ENCODE peak calls at places on chromosomes 6 and 20, in four cellular contexts. E is astrocyte, G is fibroblast of lung, T is WERI-Rb-1. O is an unnamed sample.

GRCh38 chr6:105184921-105185320 is 5.1 kb upstream of the POPDC3 start:
- DNase-seq in T (no peak), G (peak; percentile 94), E (peak; percentile 93), O (peak; percentile 77)

GRCh38 chr6:166712554-166713228 is 85.6 kb upstream of the RPS6KA2 start:
- DNase-seq in T (peak; percentile 29), E (no peak), G (no peak), O (no peak)

GRCh38 chr20:61803903-61804804 is 261.5 kb downstream of the TAF4 start:
- DNase-seq in G (peak; percentile 23), E (peak; percentile 6), T (no peak), O (peak; percentile 48)

GRCh38 chr20:60138263-60139127 is 180.3 kb downstream of the CDH26 start:
- DNase-seq in E (peak; percentile 4), T (no peak), G (peak; percentile 27), O (peak; percentile 26)

GRCh38 chr20:63859166-63859699 is 2.1 kb upstream of the ABHD16B start:
- DNase-seq in G (no peak), E (no peak), T (no peak), O (no peak)

GRCh38 chr20:46206025-46206424 is 87.9 kb downstream of the CD40 start:
- DNase-seq in E (peak; percentile 14), G (peak; percentile 20), T (no peak), O (peak; percentile 36)

GRCh38 chr6:70415247-70415646 is 1.9 kb downstream of the FAM135A start:
- DNase-seq in E (no peak), T (no peak), G (no peak), O (no peak)

GRCh38 chr6:145829102-145829501 is 14.5 kb upstream of the FBXO30 start:
- DNase-seq in E (no peak), G (no peak), T (no peak), O (no peak)

GRCh38 chr6:62298745-62299392 is 12.8 kb upstream of the KHDRBS2 start:
- DNase-seq in G (no peak), E (no peak), T (no peak), O (no peak)

GRCh38 chr6:43668151-43669028 is 19.2 kb downstream of the MRPS18A start:
- DNase-seq in G (peak; percentile 48), E (peak; percentile 26), T (peak; percentile 87), O (peak; percentile 55)

GRCh38 chr6:81814365-81815109 is 62.1 kb upstream of the TENT5A start:
- DNase-seq in T (no peak), G (peak; percentile 44), E (peak; percentile 29), O (peak; percentile 46)

GRCh38 chr20:38523697-38524096 is 51.1 kb downstream of the RALGAPB start:
- DNase-seq in G (peak; percentile 49), T (no peak), E (peak; percentile 30), O (peak; percentile 47)

GRCh38 chr20:1434571-1435336 is 31.9 kb downstream of the NSFL1C start:
- DNase-seq in G (peak; percentile 92), T (no peak), E (peak; percentile 90), O (peak; percentile 90)

GRCh38 chr20:50187403-50188051 is 3.1 kb upstream of the CEBPB start:
- DNase-seq in T (no peak), E (peak; percentile 51), G (peak; percentile 62), O (peak; percentile 44)

GRCh38 chr6:117601811-117602150 is 530 bp downstream of the GOPC start:
- DNase-seq in G (no peak), T (no peak), E (no peak), O (no peak)

GRCh38 chr6:81130071-81130470 is 622.4 kb downstream of the TENT5A start:
- DNase-seq in E (no peak), G (no peak), T (no peak), O (peak; percentile 18)

GRCh38 chr6:21003780-21004541 is 469.7 kb downstream of the CDKAL1 start:
- DNase-seq in T (no peak), E (peak; percentile 78), G (peak; percentile 82), O (peak; percentile 88)

GRCh38 chr6:149940673-149940984 is 1.2 kb upstream of the ULBP2 start:
- DNase-seq in T (no peak), G (no peak), E (no peak), O (no peak)

GRCh38 chr6:123564363-123564762 is 72.4 kb downstream of the TRDN start:
- DNase-seq in E (no peak), T (no peak), G (no peak), O (no peak)

GRCh38 chr20:62080249-62080993 is 14.7 kb upstream of the TAF4 start:
- DNase-seq in E (no peak), T (no peak), G (no peak), O (no peak)

GRCh38 chr6:169620171-169621125 is 81.4 kb downstream of the WDR27 start:
- DNase-seq in G (peak; percentile 83), T (no peak), E (peak; percentile 78), O (peak; percentile 29)

GRCh38 chr20:9344080-9344920 is 170.1 kb upstream of the LAMP5 start:
- DNase-seq in E (peak; percentile 49), T (no peak), G (peak; percentile 51), O (peak; percentile 68)

GRCh38 chr20:31630187-31630790 is 7.4 kb upstream of the COX4I2 start:
- DNase-seq in G (no peak), E (no peak), T (no peak), O (no peak)

GRCh38 chr6:141212296-141212695 is 920.4 kb upstream of the GJE1 start:
- DNase-seq in E (no peak), T (no peak), G (no peak), O (no peak)

GRCh38 chr6:34793877-34794276 is 2.0 kb downstream of the BLTP3A start:
- DNase-seq in E (no peak), T (no peak), G (no peak), O (no peak)

GRCh38 chr6:42777126-42777822 is 4.6 kb upstream of the BICRAL start:
- DNase-seq in E (peak; percentile 55), T (no peak), G (peak; percentile 60), O (peak; percentile 65)

GRCh38 chr20:11919046-11919445 is 1.4 kb downstream of the BTBD3 start:
- DNase-seq in E (peak; percentile 12), G (peak; percentile 22), T (peak; percentile 62), O (no peak)

GRCh38 chr20:32804817-32805216 is 14.9 kb upstream of the MAPRE1 start:
- DNase-seq in G (no peak), T (no peak), E (no peak), O (no peak)

GRCh38 chr6:38671885-38672467 is 31.0 kb downstream of the GLO1 start:
- DNase-seq in G (peak; percentile 43), E (peak; percentile 29), T (peak; percentile 51), O (peak; percentile 66)

GRCh38 chr6:46612645-46613044 is 40.0 kb downstream of the CYP39A1 start:
- DNase-seq in G (no peak), E (no peak), T (no peak), O (no peak)

GRCh38 chr6:22826961-22827360 is 257.6 kb downstream of the HDGFL1 start:
- DNase-seq in T (no peak), G (peak; percentile 96), E (peak; percentile 97), O (peak; percentile 2)

GRCh38 chr20:39699331-39699730 is 737.2 kb downstream of the DHX35 start:
- DNase-seq in G (no peak), T (no peak), E (no peak), O (no peak)

GRCh38 chr20:63775096-63775978 is 35.8 kb downstream of the SLC2A4RG start:
- DNase-seq in E (peak; percentile 12), T (peak; percentile 29), G (peak; percentile 46), O (peak; percentile 10)

GRCh38 chr20:62055106-62055861 is 10.4 kb downstream of the TAF4 start:
- DNase-seq in T (no peak), G (no peak), E (no peak), O (no peak)

GRCh38 chr6:43969158-43969981 is 157.9 kb downstream of the MRPL14 start:
- DNase-seq in T (peak; percentile 4), G (no peak), E (no peak), O (no peak)

GRCh38 chr20:43448748-43449535 is 8.8 kb upstream of the SRSF6 start:
- DNase-seq in T (peak; percentile 43), G (peak; percentile 25), E (no peak), O (peak; percentile 32)

DNA sequence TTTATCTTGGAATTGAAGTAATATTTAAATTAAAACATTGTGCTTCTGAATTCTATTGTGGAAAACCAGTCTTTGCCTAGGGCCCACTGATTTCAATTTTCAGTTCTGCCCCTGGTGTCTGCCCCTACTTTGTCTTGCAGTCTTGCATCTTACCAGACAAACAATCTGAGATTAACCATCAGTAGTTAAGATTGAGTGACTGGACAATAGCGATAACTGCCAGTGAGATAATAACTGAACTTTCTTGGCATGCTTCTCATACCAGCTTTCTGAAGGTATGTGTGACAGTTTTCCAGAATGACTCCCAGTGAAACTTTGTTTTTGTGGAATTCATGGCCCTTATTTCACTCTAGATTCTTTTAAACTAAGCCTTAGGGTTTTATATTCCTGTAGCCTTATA is 53.5 kb downstream of the KCNQ5 start:
- DNase-seq in G (peak; percentile 34), T (no peak), E (no peak), O (no peak)
- H3K4me3 ChIP-seq in G (no peak overlapping the region), T (no peak overlapping the region), E (no peak overlapping the region), O (no peak overlapping the region)

DNA sequence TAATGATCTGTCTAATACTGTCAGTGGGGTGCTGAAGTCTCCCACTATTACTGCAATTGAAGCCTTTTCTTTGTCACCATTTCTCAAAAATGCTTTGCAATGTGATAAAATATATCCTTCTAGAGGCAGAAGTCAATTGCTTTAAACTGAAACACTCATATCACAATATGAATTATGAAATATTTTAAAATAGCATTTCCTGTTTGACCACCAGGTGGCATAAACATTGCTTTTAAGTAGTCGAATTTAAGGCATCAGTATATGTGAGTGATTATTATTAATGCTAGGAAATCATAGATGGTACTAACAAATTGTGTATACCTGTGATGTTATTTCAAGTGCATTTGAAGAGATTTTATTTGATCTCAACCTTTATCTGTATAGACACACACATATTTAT is 87.5 kb downstream of the MEI4 start:
- DNase-seq in G (peak; percentile 3), T (no peak), E (peak; percentile 2), O (peak; percentile 18)
- TF ChIP-seq CTCF in G (no peak), T (no peak), E (peak; percentile 31), O (peak; percentile 48)

DNA sequence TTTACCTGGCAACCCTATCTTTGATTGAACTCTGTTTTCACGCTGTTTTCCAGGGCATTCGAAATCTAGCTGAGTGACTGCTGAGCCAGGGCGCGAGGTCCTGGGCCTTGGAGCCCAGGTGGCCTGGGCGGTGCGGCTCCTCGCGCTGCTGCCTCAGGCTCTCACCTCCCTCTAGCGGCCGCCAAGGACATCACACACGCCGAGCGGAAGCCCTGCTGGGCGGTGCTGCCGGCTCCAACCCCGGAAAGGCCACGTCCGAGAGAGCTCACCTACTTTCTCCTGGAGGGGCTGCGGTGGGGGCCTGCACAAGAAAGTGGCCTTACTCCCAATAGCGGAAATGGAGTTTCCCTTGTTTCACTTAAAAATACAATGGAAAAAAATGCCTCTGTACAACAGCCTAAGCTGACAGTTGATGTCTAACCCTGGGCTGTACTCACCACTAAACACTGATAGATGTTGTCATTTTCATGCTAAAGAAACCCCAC is 77.7 kb downstream of the ELOVL4 start:
- DNase-seq in T (peak; percentile 86), G (peak; percentile 61), E (peak; percentile 37), O (peak; percentile 60)
- H3K4me3 ChIP-seq in T (peak overlapping the region; percentile 31), G (peak overlapping the region; percentile 41), E (peak overlapping the region; percentile 18), O (peak overlapping the region; percentile 25)

DNA sequence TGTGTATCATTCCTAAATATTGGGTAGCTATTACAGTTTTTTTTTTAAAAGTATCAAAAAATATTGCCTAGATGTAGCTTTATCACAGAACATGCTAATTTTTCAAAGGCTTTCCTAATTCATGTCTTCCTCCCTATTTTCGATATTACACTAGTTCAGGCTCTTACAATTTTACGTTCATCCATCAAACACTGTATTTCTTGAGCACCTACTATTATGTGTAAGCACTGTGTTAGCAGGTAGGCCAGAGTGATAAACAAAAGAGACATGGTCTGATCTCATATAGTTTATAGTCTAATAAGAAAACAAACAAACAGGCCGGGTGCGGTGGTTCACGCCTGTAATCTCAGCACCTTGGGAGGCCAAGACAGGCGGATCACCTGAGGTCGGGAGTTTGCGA is 69.5 kb downstream of the FAM217A start:
- DNase-seq in T (no peak), G (no peak), E (no peak), O (no peak)
- TF ChIP-seq CTCF in T (no peak), G (no peak), E (no peak), O (no peak)